ENCODE peak calls at places on chromosomes 1 and 21, in four cellular contexts. O is T-helper 9 cell; D is CD4-positive, alpha-beta memory T cell; J is heart right ventricle. R is an unnamed sample.
A peak's percentile ranks its signal among the peaks of the same experiment; 100 is the strongest.

GRCh38 chr21:36422279-36423098 is 37.3 kb downstream of the CHAF1B start:
- DNase-seq in J (peak; percentile 34), O (peak; percentile 6), D (no peak), R (no peak)

GRCh38 chr1:66576645-66577044 is 42.7 kb downstream of the SGIP1 start:
- DNase-seq in D (no peak), O (no peak), J (no peak), R (no peak)

GRCh38 chr1:94095112-94095637 is 25.8 kb downstream of the ABCA4 start:
- DNase-seq in O (no peak), J (peak; percentile 90), D (no peak), R (no peak)

GRCh38 chr1:90925928-90926869 is 95.6 kb downstream of the ZNF644 start:
- DNase-seq in J (no peak), O (no peak), D (no peak), R (no peak)

GRCh38 chr1:36306210-36306901 is at the start of gene SH3D21:
- DNase-seq in J (peak; percentile 48), O (peak; percentile 37), D (peak; percentile 52), R (peak; percentile 36)

GRCh38 chr1:18597159-18598042 is 33.2 kb upstream of the PAX7 start:
- DNase-seq in O (peak; percentile 22), J (peak; percentile 55), D (peak; percentile 31), R (peak; percentile 38)

GRCh38 chr1:227889047-227889862 is 58.5 kb downstream of the WNT9A start:
- DNase-seq in J (no peak), D (no peak), O (no peak), R (no peak)

GRCh38 chr1:230806552-230806951 is 59.4 kb downstream of the CAPN9 start:
- DNase-seq in D (no peak), J (no peak), O (no peak), R (no peak)

GRCh38 chr1:39981385-39981784 is 26.4 kb downstream of the MFSD2A start:
- DNase-seq in O (no peak), J (no peak), D (no peak), R (no peak)